ENCODE peak calls at places on chromosomes 5 and 9, in eight cellular contexts. One of them, this sample, is unnamed. For H3K9me3, the result is how much of the 10 kb centered on the place peaks cover.

GRCh38 chr5:94508421-94509148 is 109.8 kb downstream of the KIAA0825 start:
- DNase-seq in NT2/D1: no peak
- DNase-seq in thyroid gland: no peak
- DNase-seq in left ventricle myocardium inferior: no peak
- DNase-seq in mesenchymal stem cell: peak
- DNase-seq in tibial nerve: no peak
- DNase-seq in adrenal gland: no peak
- DNase-seq in upper lobe of right lung: no peak
- DNase-seq in this sample: no peak

GRCh38 chr5:132102944-132103343 is 29.4 kb downstream of the CSF2 start:
- DNase-seq in NT2/D1: no peak
- DNase-seq in thyroid gland: no peak
- DNase-seq in left ventricle myocardium inferior: no peak
- DNase-seq in mesenchymal stem cell: no peak
- DNase-seq in tibial nerve: no peak
- DNase-seq in adrenal gland: no peak
- DNase-seq in upper lobe of right lung: no peak
- DNase-seq in this sample: no peak

GRCh38 chr9:1047605-1048235 is 2.4 kb upstream of the DMRT2 start:
- DNase-seq in NT2/D1: no peak
- DNase-seq in thyroid gland: no peak
- DNase-seq in left ventricle myocardium inferior: no peak
- DNase-seq in mesenchymal stem cell: no peak
- DNase-seq in tibial nerve: no peak
- DNase-seq in adrenal gland: no peak
- DNase-seq in upper lobe of right lung: no peak
- DNase-seq in this sample: no peak

GRCh38 chr5:34632805-34633414 is 23.2 kb upstream of the RAI14 start:
- DNase-seq in NT2/D1: no peak
- DNase-seq in thyroid gland: no peak
- DNase-seq in left ventricle myocardium inferior: no peak
- DNase-seq in mesenchymal stem cell: no peak
- DNase-seq in tibial nerve: no peak
- DNase-seq in adrenal gland: peak
- DNase-seq in upper lobe of right lung: no peak
- DNase-seq in this sample: no peak

GRCh38 chr9:120394058-120394669 is 185.8 kb downstream of the CDK5RAP2 start:
- DNase-seq in NT2/D1: no peak
- DNase-seq in thyroid gland: no peak
- DNase-seq in left ventricle myocardium inferior: no peak
- DNase-seq in mesenchymal stem cell: peak
- DNase-seq in tibial nerve: no peak
- DNase-seq in adrenal gland: peak
- DNase-seq in upper lobe of right lung: no peak
- DNase-seq in this sample: no peak

GRCh38 chr5:119453045-119453383 is 717 bp downstream of the HSD17B4 start:
- DNase-seq in NT2/D1: no peak
- DNase-seq in thyroid gland: no peak
- DNase-seq in left ventricle myocardium inferior: no peak
- DNase-seq in mesenchymal stem cell: peak
- DNase-seq in tibial nerve: peak
- DNase-seq in adrenal gland: peak
- DNase-seq in upper lobe of right lung: no peak
- DNase-seq in this sample: peak

GRCh38 chr5:90326995-90327394 is 82.6 kb downstream of the CETN3 start:
- DNase-seq in NT2/D1: no peak
- DNase-seq in thyroid gland: peak
- DNase-seq in left ventricle myocardium inferior: no peak
- DNase-seq in mesenchymal stem cell: no peak
- DNase-seq in tibial nerve: no peak
- DNase-seq in adrenal gland: no peak
- DNase-seq in upper lobe of right lung: no peak
- DNase-seq in this sample: no peak

GRCh38 chr9:37905776-37906175 is 1.8 kb upstream of the SLC25A51 start:
- DNase-seq in NT2/D1: no peak
- DNase-seq in thyroid gland: no peak
- DNase-seq in left ventricle myocardium inferior: no peak
- DNase-seq in mesenchymal stem cell: no peak
- DNase-seq in tibial nerve: no peak
- DNase-seq in adrenal gland: no peak
- DNase-seq in upper lobe of right lung: no peak
- DNase-seq in this sample: no peak

GRCh38 chr9:127919253-127919815 is 2.5 kb upstream of the ST6GALNAC4 start:
- DNase-seq in NT2/D1: no peak
- DNase-seq in thyroid gland: peak
- DNase-seq in left ventricle myocardium inferior: peak
- DNase-seq in mesenchymal stem cell: peak
- DNase-seq in tibial nerve: peak
- DNase-seq in adrenal gland: peak
- DNase-seq in upper lobe of right lung: peak
- DNase-seq in this sample: no peak

GRCh38 chr9:34501889-34502425 is 20.8 kb downstream of the ENHO start:
- DNase-seq in NT2/D1: no peak
- DNase-seq in thyroid gland: peak
- DNase-seq in left ventricle myocardium inferior: peak
- DNase-seq in mesenchymal stem cell: no peak
- DNase-seq in tibial nerve: peak
- DNase-seq in adrenal gland: no peak
- DNase-seq in upper lobe of right lung: peak
- DNase-seq in this sample: peak

GRCh38 chr5:53035868-53036381 is 46.8 kb downstream of the ITGA2 start:
- DNase-seq in NT2/D1: peak
- DNase-seq in thyroid gland: no peak
- DNase-seq in left ventricle myocardium inferior: no peak
- DNase-seq in mesenchymal stem cell: peak
- DNase-seq in tibial nerve: no peak
- DNase-seq in adrenal gland: no peak
- DNase-seq in upper lobe of right lung: no peak
- DNase-seq in this sample: no peak

GRCh38 chr5:6636293-6636692 is 3.1 kb downstream of the SRD5A1 start:
- DNase-seq in NT2/D1: no peak
- DNase-seq in thyroid gland: no peak
- DNase-seq in left ventricle myocardium inferior: no peak
- DNase-seq in mesenchymal stem cell: no peak
- DNase-seq in tibial nerve: no peak
- DNase-seq in adrenal gland: no peak
- DNase-seq in upper lobe of right lung: peak
- DNase-seq in this sample: no peak

GRCh38 chr5:148474025-148474511 is 90.3 kb downstream of the FBXO38 start:
- DNase-seq in NT2/D1: peak
- DNase-seq in thyroid gland: peak
- DNase-seq in left ventricle myocardium inferior: peak
- DNase-seq in mesenchymal stem cell: no peak
- DNase-seq in tibial nerve: no peak
- DNase-seq in adrenal gland: peak
- DNase-seq in upper lobe of right lung: no peak
- DNase-seq in this sample: peak

GRCh38 chr5:43429706-43430105 is 17.5 kb upstream of the CCL28 start:
- DNase-seq in NT2/D1: no peak
- DNase-seq in thyroid gland: no peak
- DNase-seq in left ventricle myocardium inferior: no peak
- DNase-seq in mesenchymal stem cell: no peak
- DNase-seq in tibial nerve: no peak
- DNase-seq in adrenal gland: no peak
- DNase-seq in upper lobe of right lung: no peak
- DNase-seq in this sample: no peak

GRCh38 chr5:95471447-95471846 is 80.3 kb downstream of the FAM81B start:
- DNase-seq in NT2/D1: no peak
- DNase-seq in thyroid gland: no peak
- DNase-seq in left ventricle myocardium inferior: no peak
- DNase-seq in mesenchymal stem cell: no peak
- DNase-seq in tibial nerve: no peak
- DNase-seq in adrenal gland: no peak
- DNase-seq in upper lobe of right lung: peak
- DNase-seq in this sample: no peak

GRCh38 chr5:132826424-132827082 is 3.9 kb downstream of the SHROOM1 start:
- DNase-seq in NT2/D1: no peak
- DNase-seq in thyroid gland: no peak
- DNase-seq in left ventricle myocardium inferior: no peak
- DNase-seq in mesenchymal stem cell: peak
- DNase-seq in tibial nerve: no peak
- DNase-seq in adrenal gland: no peak
- DNase-seq in upper lobe of right lung: peak
- DNase-seq in this sample: no peak

GRCh38 chr9:124339603-124340146 is 75.6 kb downstream of the PSMB7 start:
- DNase-seq in NT2/D1: no peak
- DNase-seq in thyroid gland: no peak
- DNase-seq in left ventricle myocardium inferior: no peak
- DNase-seq in mesenchymal stem cell: no peak
- DNase-seq in tibial nerve: no peak
- DNase-seq in adrenal gland: no peak
- DNase-seq in upper lobe of right lung: no peak
- DNase-seq in this sample: no peak

GRCh38 chr5:116923344-116923743 is 348.7 kb upstream of the SEMA6A start:
- DNase-seq in NT2/D1: peak
- DNase-seq in thyroid gland: no peak
- DNase-seq in left ventricle myocardium inferior: no peak
- DNase-seq in mesenchymal stem cell: no peak
- DNase-seq in tibial nerve: no peak
- DNase-seq in adrenal gland: no peak
- DNase-seq in upper lobe of right lung: no peak
- DNase-seq in this sample: no peak

GRCh38 chr5:150239794-150240122 is 49.8 kb downstream of the CAMK2A start:
- DNase-seq in NT2/D1: no peak
- DNase-seq in thyroid gland: no peak
- DNase-seq in left ventricle myocardium inferior: no peak
- DNase-seq in mesenchymal stem cell: no peak
- DNase-seq in tibial nerve: no peak
- DNase-seq in adrenal gland: no peak
- DNase-seq in upper lobe of right lung: no peak
- DNase-seq in this sample: no peak

GRCh38 chr5:143968071-143968878 is 156.3 kb downstream of the HMHB1 start:
- DNase-seq in NT2/D1: peak
- DNase-seq in thyroid gland: no peak
- DNase-seq in left ventricle myocardium inferior: no peak
- DNase-seq in mesenchymal stem cell: peak
- DNase-seq in tibial nerve: no peak
- DNase-seq in adrenal gland: no peak
- DNase-seq in upper lobe of right lung: no peak
- DNase-seq in this sample: no peak

GRCh38 chr5:178801021-178801420 is 58.7 kb upstream of the ZNF354B start:
- DNase-seq in NT2/D1: no peak
- DNase-seq in thyroid gland: no peak
- DNase-seq in left ventricle myocardium inferior: no peak
- DNase-seq in mesenchymal stem cell: no peak
- DNase-seq in tibial nerve: no peak
- DNase-seq in adrenal gland: no peak
- DNase-seq in upper lobe of right lung: no peak
- DNase-seq in this sample: no peak
- H3K9me3 ChIP-seq in NT2/D1: under half
- H3K9me3 ChIP-seq in thyroid gland: under half
- H3K9me3 ChIP-seq in left ventricle myocardium inferior: under half
- H3K9me3 ChIP-seq in mesenchymal stem cell: under half
- H3K9me3 ChIP-seq in tibial nerve: under half
- H3K9me3 ChIP-seq in adrenal gland: under half
- H3K9me3 ChIP-seq in upper lobe of right lung: under half
- H3K9me3 ChIP-seq in this sample: under half

DNA sequence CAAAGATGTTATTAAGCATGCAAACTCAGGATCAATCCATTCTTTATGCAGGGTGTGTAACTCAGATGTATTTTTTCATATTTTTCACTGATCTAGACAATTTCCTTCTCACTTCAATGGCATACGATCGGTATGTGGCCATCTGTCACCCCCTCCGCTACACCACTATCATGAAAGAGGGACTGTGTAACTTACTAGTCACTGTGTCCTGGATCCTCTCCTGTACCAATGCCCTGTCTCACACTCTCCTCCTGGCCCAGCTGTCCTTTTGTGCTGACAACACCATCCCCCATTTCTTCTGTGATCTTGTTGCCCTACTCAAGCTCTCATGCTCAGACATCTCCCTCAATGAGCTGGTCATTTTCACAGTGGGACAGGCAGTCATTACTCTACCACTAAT is 435 bp downstream of the OR1J4 start:
- DNase-seq in NT2/D1: no peak
- DNase-seq in thyroid gland: no peak
- DNase-seq in left ventricle myocardium inferior: no peak
- DNase-seq in mesenchymal stem cell: no peak
- DNase-seq in tibial nerve: no peak
- DNase-seq in adrenal gland: no peak
- DNase-seq in upper lobe of right lung: no peak
- DNase-seq in this sample: no peak
- H3K9me3 ChIP-seq in NT2/D1: under half
- H3K9me3 ChIP-seq in thyroid gland: under half
- H3K9me3 ChIP-seq in left ventricle myocardium inferior: under half
- H3K9me3 ChIP-seq in mesenchymal stem cell: under half
- H3K9me3 ChIP-seq in tibial nerve: under half
- H3K9me3 ChIP-seq in adrenal gland: under half
- H3K9me3 ChIP-seq in upper lobe of right lung: under half
- H3K9me3 ChIP-seq in this sample: under half

DNA sequence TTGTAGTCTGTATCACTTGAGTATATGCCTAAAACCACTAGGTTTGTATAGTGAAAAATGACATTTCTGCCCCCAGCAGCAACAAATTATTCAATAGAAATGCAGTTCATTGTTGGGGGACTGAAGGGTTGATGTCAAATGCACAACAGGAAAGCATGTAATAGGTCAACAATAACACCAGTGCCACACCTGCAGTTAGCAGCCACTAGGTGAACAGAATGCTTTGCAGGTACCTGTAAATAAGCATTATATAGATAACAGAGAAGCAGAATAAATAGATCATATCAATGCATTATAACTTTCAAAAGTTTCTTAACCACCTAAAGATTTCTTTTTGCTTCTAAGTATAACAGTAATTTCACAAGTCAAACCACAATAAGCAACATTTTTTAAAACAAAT is 435.9 kb upstream of the DMAC1 start:
- DNase-seq in NT2/D1: no peak
- DNase-seq in thyroid gland: no peak
- DNase-seq in left ventricle myocardium inferior: no peak
- DNase-seq in mesenchymal stem cell: no peak
- DNase-seq in tibial nerve: no peak
- DNase-seq in adrenal gland: no peak
- DNase-seq in upper lobe of right lung: no peak
- DNase-seq in this sample: no peak
- H3K9me3 ChIP-seq in NT2/D1: under half
- H3K9me3 ChIP-seq in thyroid gland: under half
- H3K9me3 ChIP-seq in left ventricle myocardium inferior: under half
- H3K9me3 ChIP-seq in mesenchymal stem cell: under half
- H3K9me3 ChIP-seq in tibial nerve: under half
- H3K9me3 ChIP-seq in adrenal gland: under half
- H3K9me3 ChIP-seq in upper lobe of right lung: under half
- H3K9me3 ChIP-seq in this sample: under half

DNA sequence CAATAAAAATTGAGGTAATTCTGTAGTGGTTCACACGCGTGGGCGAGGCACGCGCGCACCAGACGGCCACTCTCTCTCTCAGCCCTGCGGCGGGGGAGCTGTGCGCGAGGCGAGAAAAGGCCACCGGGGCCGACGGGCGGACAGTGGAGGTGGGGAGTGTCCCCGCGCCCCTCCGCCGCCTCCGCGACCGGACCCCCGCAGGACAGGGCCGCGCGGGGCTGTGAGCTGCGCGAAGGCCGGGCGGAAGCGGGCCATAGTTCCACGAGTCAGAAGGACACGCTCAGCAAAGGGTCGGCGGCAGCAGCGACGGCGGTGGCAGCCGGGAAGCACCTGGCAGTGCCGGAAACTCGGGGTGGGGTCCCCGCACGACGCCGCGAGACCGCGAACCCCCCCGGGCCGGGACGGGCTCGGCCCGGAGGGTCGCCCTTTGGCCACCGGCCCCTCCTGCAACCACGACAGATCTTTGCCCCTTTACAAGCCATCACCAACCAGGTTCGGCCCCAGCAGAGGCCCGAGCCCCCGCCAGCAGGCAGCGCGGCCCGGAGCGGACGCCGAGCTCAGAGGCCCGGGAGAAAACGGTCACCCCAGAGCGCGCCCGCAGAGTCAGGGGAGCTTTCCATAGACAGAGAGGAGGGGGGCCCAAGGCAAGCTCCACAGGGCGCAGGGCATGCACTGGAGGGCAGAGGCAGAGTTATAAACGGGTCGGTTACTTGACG is 60.9 kb downstream of the ZNF354C start:
- DNase-seq in NT2/D1: no peak
- DNase-seq in thyroid gland: no peak
- DNase-seq in left ventricle myocardium inferior: no peak
- DNase-seq in mesenchymal stem cell: no peak
- DNase-seq in tibial nerve: no peak
- DNase-seq in adrenal gland: no peak
- DNase-seq in upper lobe of right lung: peak
- DNase-seq in this sample: peak
- H3K9me3 ChIP-seq in NT2/D1: under half
- H3K9me3 ChIP-seq in thyroid gland: under half
- H3K9me3 ChIP-seq in left ventricle myocardium inferior: under half
- H3K9me3 ChIP-seq in mesenchymal stem cell: under half
- H3K9me3 ChIP-seq in tibial nerve: under half
- H3K9me3 ChIP-seq in adrenal gland: under half
- H3K9me3 ChIP-seq in upper lobe of right lung: under half
- H3K9me3 ChIP-seq in this sample: under half

This sample was measured in testis.